ENCODE peak calls at places on chromosome 15, in nine cellular contexts. B is HCT116, S is uterus, G is sigmoid colon, L is upper lobe of left lung, W is thyroid gland, N is adrenal gland, U is A549, M is esophagus muscularis mucosa. H is an unnamed sample.

GRCh38 chr15:88623061-88623460 is 1.9 kb downstream of the AEN start:
- DNase-seq in B (peak; percentile 64), S (no peak), G (peak; percentile 64), L (no peak), W (no peak), N (peak; percentile 76), U (peak; percentile 81), M (no peak), H (no peak)

GRCh38 chr15:87207945-87208580 is 1048.5 kb downstream of the NTRK3 start:
- DNase-seq in B (no peak), S (no peak), G (no peak), L (no peak), W (no peak), N (no peak), U (no peak), M (peak; percentile 31), H (no peak)

GRCh38 chr15:88335074-88335473 is 78.5 kb upstream of the NTRK3 start:
- DNase-seq in B (no peak), S (no peak), G (no peak), L (no peak), W (no peak), N (no peak), U (no peak), M (no peak), H (no peak)

GRCh38 chr15:52204657-52205056 is 13.5 kb upstream of the GNB5 start:
- DNase-seq in B (no peak), S (no peak), G (no peak), L (no peak), W (no peak), N (no peak), U (no peak), M (no peak), H (no peak)

GRCh38 chr15:48722764-48723661 is 77.5 kb upstream of the FBN1 start:
- DNase-seq in B (peak; percentile 62), S (no peak), G (no peak), L (no peak), W (no peak), N (peak; percentile 52), U (peak; percentile 79), M (no peak), H (no peak)

GRCh38 chr15:81942157-81942556 is 103.7 kb downstream of the MEX3B start:
- DNase-seq in B (no peak), S (no peak), G (no peak), L (no peak), W (no peak), N (no peak), U (no peak), M (no peak), H (no peak)

GRCh38 chr15:98953000-98953776 is 54.4 kb downstream of the PGPEP1L start:
- DNase-seq in B (no peak), S (peak; percentile 29), G (no peak), L (no peak), W (no peak), N (peak; percentile 40), U (no peak), M (no peak), H (no peak)

GRCh38 chr15:101615414-101615985 is 36.7 kb downstream of the TM2D3 start:
- DNase-seq in B (no peak), S (no peak), G (no peak), L (no peak), W (no peak), N (peak; percentile 69), U (no peak), M (no peak), H (no peak)

GRCh38 chr15:28118531-28118930 is 19.4 kb upstream of the OCA2 start:
- DNase-seq in B (no peak), S (no peak), G (no peak), L (no peak), W (no peak), N (no peak), U (no peak), M (no peak), H (no peak)

GRCh38 chr15:29784413-29784812 is 37.9 kb downstream of the TJP1 start:
- DNase-seq in B (peak; percentile 21), S (no peak), G (no peak), L (no peak), W (no peak), N (peak; percentile 24), U (no peak), M (no peak), H (no peak)

GRCh38 chr15:40234783-40235182 is 4.1 kb upstream of the PAK6 start:
- DNase-seq in B (no peak), S (no peak), G (no peak), L (no peak), W (no peak), N (no peak), U (no peak), M (no peak), H (no peak)

GRCh38 chr15:29937956-29938355 is 115.7 kb upstream of the TJP1 start:
- DNase-seq in B (no peak), S (no peak), G (no peak), L (no peak), W (no peak), N (no peak), U (no peak), M (no peak), H (no peak)

GRCh38 chr15:73346735-73347312 is 21.9 kb downstream of the HCN4 start:
- DNase-seq in B (peak; percentile 13), S (peak; percentile 17), G (no peak), L (peak; percentile 63), W (peak; percentile 81), N (peak; percentile 40), U (peak; percentile 48), M (no peak), H (peak; percentile 78)

GRCh38 chr15:75654201-75654907 is 6.6 kb downstream of the SNX33 start:
- DNase-seq in B (no peak), S (no peak), G (no peak), L (no peak), W (no peak), N (no peak), U (no peak), M (no peak), H (no peak)

GRCh38 chr15:36951747-36952247 is 148.6 kb downstream of the MEIS2 start:
- DNase-seq in B (no peak), S (no peak), G (no peak), L (no peak), W (no peak), N (peak; percentile 8), U (peak; percentile 2), M (no peak), H (no peak)

GRCh38 chr15:70096215-70096974 is 1.3 kb downstream of the TLE3 start:
- DNase-seq in B (no peak), S (peak; percentile 64), G (peak; percentile 81), L (peak; percentile 58), W (peak; percentile 68), N (peak; percentile 51), U (peak; percentile 31), M (no peak), H (peak; percentile 77)
- TF ChIP-seq POLR2A in B (no peak), S (no peak), G (no peak), L (no peak), W (no peak), N (no peak), U (no peak), M (no peak), H (peak; percentile 15)

DNA sequence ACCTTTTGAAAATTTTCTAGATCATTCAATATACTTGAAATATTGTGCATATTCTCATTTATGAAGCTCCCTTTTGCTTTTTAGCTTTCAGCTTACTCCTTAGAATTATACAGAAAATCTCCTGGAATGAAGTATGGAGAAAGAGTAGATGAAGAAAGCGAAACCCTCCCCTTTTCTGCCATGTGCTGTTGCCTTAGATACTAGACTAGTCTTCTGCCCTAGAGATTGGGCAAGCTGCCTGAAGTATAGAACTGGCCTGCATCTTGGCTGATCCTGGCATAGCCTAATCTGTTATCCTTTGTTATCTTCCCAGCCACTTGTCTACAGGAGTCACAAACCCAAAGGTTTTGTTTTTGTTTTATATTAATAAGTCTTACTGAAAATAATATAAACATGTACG is 138.8 kb downstream of the RBPMS2 start:
- DNase-seq in B (no peak), S (no peak), G (no peak), L (no peak), W (no peak), N (no peak), U (no peak), M (no peak), H (no peak)
- H3K27ac ChIP-seq in B (no peak overlapping the region), S (no peak overlapping the region), G (peak overlapping the region; percentile 67), L (no peak overlapping the region), W (no peak overlapping the region), N (no peak overlapping the region), U (no peak overlapping the region), M (no peak overlapping the region), H (peak overlapping the region; percentile 55)

GRCh38 chr15:90660195-90660995 is 56.8 kb upstream of the BLM start:
- DNase-seq in B (no peak), S (peak; percentile 68), G (peak; percentile 89), L (peak; percentile 87), W (peak; percentile 66), N (peak; percentile 93), U (peak; percentile 47), M (no peak), H (peak; percentile 37)
- TF ChIP-seq POLR2A in B (no peak), S (no peak), G (no peak), L (no peak), W (peak; percentile 30), N (no peak), U (no peak), M (no peak), H (no peak)

DNA sequence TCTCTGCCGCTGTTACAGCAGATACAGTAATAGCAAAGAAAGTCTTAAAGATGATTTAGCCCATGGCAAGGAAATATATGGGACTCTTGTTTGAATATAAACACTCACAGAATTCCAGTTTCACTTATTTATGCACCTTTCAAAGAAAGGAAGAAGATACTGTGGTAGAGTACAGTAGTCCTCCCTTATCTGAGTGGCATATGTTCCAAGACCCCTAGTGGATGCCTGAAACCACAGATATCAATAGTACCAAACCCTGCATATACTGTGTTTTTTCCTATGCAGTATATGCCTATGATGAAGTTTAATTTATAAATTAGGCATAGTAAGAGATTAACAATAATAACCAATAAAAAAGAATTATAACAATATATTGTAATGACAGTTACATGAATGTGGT is 8.2 kb downstream of the MAP2K1 start:
- DNase-seq in B (no peak), S (no peak), G (no peak), L (no peak), W (no peak), N (no peak), U (no peak), M (no peak), H (no peak)
- H3K27ac ChIP-seq in B (no peak overlapping the region), S (no peak overlapping the region), G (no peak overlapping the region), L (no peak overlapping the region), W (no peak overlapping the region), N (no peak overlapping the region), U (no peak overlapping the region), M (no peak overlapping the region), H (no peak overlapping the region)

GRCh38 chr15:31435891-31436628 is 109.4 kb downstream of the KLF13 start:
- DNase-seq in B (peak; percentile 15), S (peak; percentile 63), G (no peak), L (no peak), W (no peak), N (no peak), U (no peak), M (no peak), H (peak; percentile 63)
- TF ChIP-seq POLR2A in B (no peak), S (no peak), G (no peak), L (no peak), W (no peak), N (no peak), U (no peak), M (no peak), H (no peak)